ENCODE peak calls at places on chromosomes 2 and 18, in five cellular contexts. One of them, this sample, is unnamed.

GRCh38 chr2:159903404-159904126 is 105.6 kb upstream of the CD302 start:
- DNase-seq in left cardiac atrium: peak
- DNase-seq in NCI-H1694: no peak
- DNase-seq in NCI-H82: no peak
- DNase-seq in left colon: peak
- DNase-seq in this sample: peak

GRCh38 chr2:206083602-206084467 is 2.1 kb downstream of the INO80D start:
- DNase-seq in NCI-H82: peak
- DNase-seq in left colon: peak
- DNase-seq in left cardiac atrium: no peak
- DNase-seq in NCI-H1694: no peak
- DNase-seq in this sample: peak

GRCh38 chr2:10944799-10945198 is 33.1 kb downstream of the KCNF1 start:
- DNase-seq in NCI-H1694: no peak
- DNase-seq in left colon: no peak
- DNase-seq in left cardiac atrium: no peak
- DNase-seq in NCI-H82: no peak
- DNase-seq in this sample: no peak

GRCh38 chr18:76977108-76977621 is 154.8 kb downstream of the ZNF236 start:
- DNase-seq in NCI-H1694: no peak
- DNase-seq in left cardiac atrium: no peak
- DNase-seq in left colon: peak
- DNase-seq in NCI-H82: peak
- DNase-seq in this sample: peak

GRCh38 chr2:173021939-173022371 is 53.7 kb upstream of the MAP3K20 start:
- DNase-seq in NCI-H82: peak
- DNase-seq in left cardiac atrium: peak
- DNase-seq in NCI-H1694: peak
- DNase-seq in left colon: no peak
- DNase-seq in this sample: no peak

GRCh38 chr2:195898505-195898904 is 170.1 kb downstream of the DNAH7 start:
- DNase-seq in left cardiac atrium: peak
- DNase-seq in NCI-H82: peak
- DNase-seq in left colon: peak
- DNase-seq in NCI-H1694: peak
- DNase-seq in this sample: peak

GRCh38 chr2:172639823-172640222 is 83.9 kb downstream of the PDK1 start:
- DNase-seq in left colon: no peak
- DNase-seq in NCI-H1694: no peak
- DNase-seq in NCI-H82: no peak
- DNase-seq in left cardiac atrium: no peak
- DNase-seq in this sample: no peak

GRCh38 chr18:77103181-77103875 is 29.3 kb downstream of the MBP start:
- DNase-seq in NCI-H82: no peak
- DNase-seq in left colon: no peak
- DNase-seq in NCI-H1694: no peak
- DNase-seq in left cardiac atrium: no peak
- DNase-seq in this sample: no peak

GRCh38 chr2:105644174-105644980 is 100.3 kb upstream of the NCK2 start:
- DNase-seq in NCI-H1694: peak
- DNase-seq in left colon: no peak
- DNase-seq in NCI-H82: no peak
- DNase-seq in left cardiac atrium: no peak
- DNase-seq in this sample: no peak

GRCh38 chr2:46153996-46154753 is 143.0 kb upstream of the EPAS1 start:
- DNase-seq in NCI-H1694: no peak
- DNase-seq in NCI-H82: no peak
- DNase-seq in left colon: no peak
- DNase-seq in left cardiac atrium: no peak
- DNase-seq in this sample: no peak

GRCh38 chr2:10772868-10773215 is 39.7 kb downstream of the PDIA6 start:
- DNase-seq in left colon: no peak
- DNase-seq in left cardiac atrium: no peak
- DNase-seq in NCI-H82: no peak
- DNase-seq in NCI-H1694: no peak
- DNase-seq in this sample: no peak

GRCh38 chr2:226730487-226730886 is 69.1 kb downstream of the IRS1 start:
- DNase-seq in left cardiac atrium: no peak
- DNase-seq in NCI-H1694: no peak
- DNase-seq in NCI-H82: peak
- DNase-seq in left colon: no peak
- DNase-seq in this sample: no peak

GRCh38 chr2:201203916-201204654 is 21.1 kb downstream of the CASP10 start:
- DNase-seq in left cardiac atrium: no peak
- DNase-seq in left colon: no peak
- DNase-seq in NCI-H82: no peak
- DNase-seq in NCI-H1694: no peak
- DNase-seq in this sample: peak

GRCh38 chr2:191864623-191865521 is 18.0 kb upstream of the CAVIN2 start:
- DNase-seq in NCI-H1694: no peak
- DNase-seq in left colon: no peak
- DNase-seq in left cardiac atrium: no peak
- DNase-seq in NCI-H82: no peak
- DNase-seq in this sample: no peak

GRCh38 chr2:53520630-53520940 is 247.0 kb upstream of the CHAC2 start:
- DNase-seq in left cardiac atrium: no peak
- DNase-seq in NCI-H82: no peak
- DNase-seq in left colon: no peak
- DNase-seq in NCI-H1694: no peak
- DNase-seq in this sample: no peak

GRCh38 chr18:35582310-35582682 is 756 bp downstream of the GALNT1 start:
- DNase-seq in NCI-H82: no peak
- DNase-seq in left colon: no peak
- DNase-seq in left cardiac atrium: no peak
- DNase-seq in NCI-H1694: no peak
- DNase-seq in this sample: no peak

GRCh38 chr2:149313512-149313972 is 16.8 kb upstream of the LYPD6 start:
- DNase-seq in NCI-H1694: peak
- DNase-seq in left cardiac atrium: peak
- DNase-seq in left colon: peak
- DNase-seq in NCI-H82: peak
- DNase-seq in this sample: peak

GRCh38 chr18:50977037-50977760 is 9.4 kb downstream of the ELAC1 start:
- DNase-seq in left cardiac atrium: no peak
- DNase-seq in NCI-H82: no peak
- DNase-seq in NCI-H1694: no peak
- DNase-seq in left colon: no peak
- DNase-seq in this sample: no peak

GRCh38 chr2:218291318-218291933 is 877 bp downstream of the TMBIM1 start:
- DNase-seq in NCI-H82: no peak
- DNase-seq in NCI-H1694: no peak
- DNase-seq in left colon: peak
- DNase-seq in left cardiac atrium: no peak
- DNase-seq in this sample: no peak

GRCh38 chr2:182142062-182142461 is 156.4 kb downstream of the PPP1R1C start:
- DNase-seq in NCI-H82: no peak
- DNase-seq in left cardiac atrium: no peak
- DNase-seq in NCI-H1694: no peak
- DNase-seq in left colon: no peak
- DNase-seq in this sample: no peak

GRCh38 chr2:138777996-138778395 is 2.2 kb downstream of the NXPH2 start:
- DNase-seq in NCI-H1694: no peak
- DNase-seq in NCI-H82: peak
- DNase-seq in left cardiac atrium: no peak
- DNase-seq in left colon: no peak
- DNase-seq in this sample: no peak

GRCh38 chr2:45889053-45889452 is 237.6 kb downstream of the PRKCE start:
- DNase-seq in left cardiac atrium: no peak
- DNase-seq in NCI-H1694: peak
- DNase-seq in left colon: no peak
- DNase-seq in NCI-H82: peak
- DNase-seq in this sample: no peak

GRCh38 chr2:241815477-241816430 is 6.8 kb downstream of the NEU4 start:
- DNase-seq in NCI-H82: peak
- DNase-seq in NCI-H1694: no peak
- DNase-seq in left cardiac atrium: peak
- DNase-seq in left colon: peak
- DNase-seq in this sample: no peak

This sample was measured in mucosa of gallbladder.